ENCODE peak calls at places on chromosomes 12 and 14, in nine cellular contexts. L is ascending aorta, K is neural progenitor cell, J is hippocampal formation, I is islet precursor cell, C is fibroblast of pulmonary artery, W is AG09309, T is iris pigment epithelial cell, Q is pulmonary artery endothelial cell. A is an unnamed sample.

GRCh38 chr12:30622509-30622908 is 73.2 kb downstream of the IPO8 start:
- DNase-seq in K (no peak), C (peak), J (no peak), L (no peak), T (peak), I (no peak), W (peak), Q (no peak), A (no peak)

GRCh38 chr12:101697930-101698781 is 716 bp downstream of the CHPT1 start:
- DNase-seq in C (peak), W (no peak), T (peak), Q (no peak), K (no peak), I (peak), J (peak), L (no peak), A (peak)

GRCh38 chr12:120941846-120942405 is 36.4 kb upstream of the HNF1A start:
- DNase-seq in Q (no peak), K (no peak), W (no peak), C (no peak), I (no peak), J (no peak), T (no peak), L (no peak), A (no peak)

GRCh38 chr14:63895510-63895909 is 42.7 kb downstream of the SYNE2 start:
- DNase-seq in W (no peak), L (no peak), Q (no peak), I (no peak), C (no peak), J (no peak), T (no peak), K (no peak), A (no peak)

GRCh38 chr14:92647499-92648279 is 100.7 kb downstream of the LGMN start:
- DNase-seq in J (no peak), W (no peak), T (peak), Q (no peak), L (no peak), I (no peak), C (peak), K (no peak), A (no peak)

GRCh38 chr12:107359382-107359781 is 266.0 kb upstream of the CRY1 start:
- DNase-seq in L (no peak), I (peak), J (no peak), Q (no peak), K (no peak), T (peak), W (no peak), C (no peak), A (no peak)

GRCh38 chr14:62885451-62885850 is 159.8 kb downstream of the KCNH5 start:
- DNase-seq in J (no peak), L (no peak), I (no peak), W (no peak), K (no peak), Q (no peak), C (no peak), T (no peak), A (no peak)

GRCh38 chr12:12983420-12984035 is 16.5 kb downstream of the HEBP1 start:
- DNase-seq in Q (no peak), J (peak), I (peak), W (no peak), C (peak), T (peak), K (no peak), L (no peak), A (no peak)

GRCh38 chr12:54153586-54153985 is 35.2 kb downstream of the SMUG1 start:
- DNase-seq in C (no peak), J (no peak), I (no peak), Q (no peak), L (no peak), W (no peak), T (no peak), K (no peak), A (no peak)

GRCh38 chr14:103109789-103110415 is 13.4 kb upstream of the TNFAIP2 start:
- DNase-seq in W (no peak), I (peak), C (peak), Q (peak), K (peak), T (peak), L (no peak), J (no peak), A (no peak)